ENCODE peak calls at places on chromosomes 3 and 15, in five cellular contexts. B is mammary epithelial cell, X is mesendoderm, A is GM12878, U is PC-3. F is an unnamed sample.

GRCh38 chr15:73941449-73941848 is 15.2 kb downstream of the LOXL1 start:
- DNase-seq in X (peak; percentile 64), U (no peak), A (no peak), B (no peak), F (no peak)

GRCh38 chr3:169454823-169455222 is 208.7 kb downstream of the MECOM start:
- DNase-seq in A (no peak), U (peak; percentile 82), B (peak; percentile 97), X (no peak), F (peak; percentile 50)

GRCh38 chr3:179091113-179091512 is 19.5 kb upstream of the ZMAT3 start:
- DNase-seq in A (no peak), X (no peak), U (no peak), B (no peak), F (peak; percentile 49)

GRCh38 chr15:25860885-25861866 is 2.0 kb downstream of the ATP10A start:
- DNase-seq in A (no peak), X (no peak), B (no peak), U (no peak), F (no peak)

GRCh38 chr15:74648051-74648622 is 32.5 kb downstream of the CLK3 start:
- DNase-seq in A (no peak), X (no peak), U (no peak), B (no peak), F (no peak)

GRCh38 chr15:72846027-72846426 is 62.5 kb upstream of the ADPGK start:
- DNase-seq in U (no peak), B (no peak), A (no peak), X (no peak), F (peak; percentile 17)

GRCh38 chr3:4945318-4945717 is 33.9 kb upstream of the BHLHE40 start:
- DNase-seq in A (no peak), X (no peak), U (no peak), B (no peak), F (no peak)

GRCh38 chr15:78788261-78788660 is 23.0 kb downstream of the ADAMTS7 start:
- DNase-seq in A (no peak), X (no peak), U (no peak), B (no peak), F (no peak)

GRCh38 chr3:15324335-15324734 is 8.1 kb downstream of the SH3BP5 start:
- DNase-seq in A (no peak), B (no peak), X (peak; percentile 37), U (no peak), F (peak; percentile 33)

GRCh38 chr3:136789976-136790375 is 28.9 kb upstream of the SLC35G2 start:
- DNase-seq in A (no peak), B (no peak), X (peak; percentile 25), U (no peak), F (no peak)

GRCh38 chr3:30689202-30689641 is 82.8 kb downstream of the TGFBR2 start:
- DNase-seq in X (no peak), U (peak; percentile 93), A (no peak), B (peak; percentile 69), F (peak; percentile 63)

GRCh38 chr15:94327356-94327936 is 96.1 kb downstream of the MCTP2 start:
- DNase-seq in X (peak; percentile 36), A (no peak), B (peak; percentile 21), U (peak; percentile 55), F (peak; percentile 78)

GRCh38 chr3:143668385-143668784 is 179.9 kb downstream of the SLC9A9 start:
- DNase-seq in A (no peak), B (no peak), U (no peak), X (no peak), F (no peak)

GRCh38 chr3:46866720-46867549 is 3.7 kb upstream of the MYL3 start:
- DNase-seq in A (no peak), U (peak; percentile 74), X (peak; percentile 50), B (peak; percentile 22), F (peak; percentile 89)

GRCh38 chr3:62876064-62876463 is 848 bp upstream of the CADPS start:
- DNase-seq in U (peak; percentile 21), B (peak; percentile 39), X (peak; percentile 90), A (no peak), F (peak; percentile 27)

GRCh38 chr15:39597751-39598185 is 16.9 kb downstream of the THBS1 start:
- DNase-seq in U (peak; percentile 31), B (peak; percentile 74), X (no peak), A (no peak), F (peak; percentile 81)

GRCh38 chr3:104715972-104716371 is 650.7 kb upstream of the ALCAM start:
- DNase-seq in U (no peak), X (no peak), B (no peak), A (no peak), F (no peak)

GRCh38 chr3:126472277-126473006 is 3.2 kb downstream of the ZXDC start:
- DNase-seq in A (peak; percentile 21), U (peak; percentile 39), B (peak; percentile 95), X (peak; percentile 82), F (peak; percentile 51)

GRCh38 chr3:166274342-166274741 is 437.1 kb upstream of the BCHE start:
- DNase-seq in A (no peak), B (no peak), U (peak; percentile 79), X (no peak), F (peak; percentile 52)

GRCh38 chr15:86163771-86164170 is 84.1 kb downstream of the AGBL1 start:
- DNase-seq in X (no peak), A (no peak), B (no peak), U (no peak), F (no peak)

GRCh38 chr3:186519021-186519658 is 25.0 kb downstream of the CRYGS start:
- DNase-seq in A (peak; percentile 81), B (no peak), U (no peak), X (no peak), F (no peak)

GRCh38 chr15:68987120-68987519 is 27.4 kb upstream of the NOX5 start:
- DNase-seq in X (no peak), B (no peak), U (no peak), A (no peak), F (no peak)

GRCh38 chr3:8942115-8942514 is 21.2 kb downstream of the RAD18 start:
- DNase-seq in X (no peak), B (no peak), U (no peak), A (no peak), F (no peak)

GRCh38 chr3:136247436-136247835 is 2.7 kb upstream of the PCCB start:
- DNase-seq in A (no peak), U (no peak), X (peak; percentile 43), B (no peak), F (no peak)

DNA sequence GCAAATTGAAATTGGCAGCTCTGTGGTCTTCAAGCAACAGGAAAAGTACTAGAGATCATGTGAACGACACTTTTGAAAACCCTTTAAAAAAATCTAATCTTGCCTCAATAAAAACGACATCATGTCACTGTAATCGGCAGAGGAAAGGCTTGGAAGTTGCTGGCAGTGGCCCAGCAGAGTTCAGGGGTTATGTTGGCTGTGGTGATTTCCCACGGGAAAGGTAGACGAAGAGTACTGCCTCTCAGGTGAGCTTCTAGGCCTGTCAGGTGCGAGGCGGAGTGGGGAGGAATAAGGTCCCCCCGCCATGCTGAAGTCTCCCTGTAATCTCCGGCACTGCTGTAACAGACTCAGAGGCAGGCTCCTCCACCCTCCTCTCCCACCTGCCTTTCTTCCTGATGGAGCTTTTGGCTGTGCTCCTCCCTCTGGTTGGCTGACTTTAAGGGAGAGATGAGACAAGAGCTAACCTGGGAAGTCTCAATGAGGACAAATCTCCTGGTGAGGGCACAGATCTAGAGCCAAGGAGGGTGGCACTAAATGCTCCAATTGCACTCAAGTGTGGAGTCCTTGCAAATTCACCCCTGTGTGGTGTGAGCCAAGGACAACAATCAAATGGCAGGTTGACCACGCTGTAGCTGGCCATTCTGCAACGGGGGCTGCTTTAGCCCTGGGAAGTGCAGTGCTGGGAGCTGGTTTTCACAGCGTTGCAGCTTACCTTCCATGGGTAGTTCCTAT is 18.7 kb upstream of the HES1 start:
- DNase-seq in X (no peak), U (no peak), A (no peak), B (no peak), F (no peak)
- H3K27me3 ChIP-seq in X (no peaks in the 10 kb centered on the region), U (no peaks in the 10 kb centered on the region), A (no peaks in the 10 kb centered on the region), B (no peaks in the 10 kb centered on the region), F (peaks cover 48% of the 10 kb centered on the region)

GRCh38 chr3:10217359-10217758 is 30.9 kb upstream of the TATDN2 start:
- DNase-seq in U (no peak), X (no peak), A (no peak), B (no peak), F (no peak)
- H3K9ac ChIP-seq in U (no peak overlapping the region), X (no peak overlapping the region), A (no peak overlapping the region), B (no peak overlapping the region), F (no peak overlapping the region)

DNA sequence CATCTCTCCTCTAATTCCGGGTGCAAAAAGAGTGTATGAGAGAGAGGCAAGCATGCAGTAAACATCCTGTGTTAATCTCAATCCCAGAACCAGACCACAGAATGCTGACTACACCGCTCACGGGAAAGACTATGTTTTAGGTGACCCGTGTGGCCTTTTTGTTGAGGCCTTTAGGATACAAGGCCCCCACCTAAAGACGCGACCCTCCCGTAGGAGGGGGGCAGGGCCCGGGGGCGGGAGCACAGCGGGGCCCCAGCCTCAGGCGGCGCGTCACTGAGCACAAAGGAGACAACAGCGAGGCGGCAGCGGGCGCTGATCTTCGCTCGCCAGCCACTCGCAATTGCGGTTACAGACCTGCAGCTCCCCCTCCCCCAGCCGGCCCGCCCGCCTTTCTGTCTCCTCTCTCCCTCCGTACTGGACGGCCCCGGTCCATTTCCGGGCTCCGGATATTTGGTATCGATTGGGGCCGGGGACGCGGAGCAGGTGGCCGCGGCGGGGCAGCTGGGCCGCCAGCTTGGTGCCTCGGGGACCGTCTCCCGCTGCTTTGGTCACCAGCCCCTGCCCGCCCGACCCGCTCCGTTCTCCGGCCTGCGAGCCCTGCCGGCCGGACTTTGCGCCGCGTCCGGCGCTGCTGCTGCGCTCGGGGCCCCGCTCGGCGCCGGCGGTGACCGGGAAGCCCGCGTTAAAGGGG is at the start of gene CCDC50:
- DNase-seq in X (peak; percentile 90), A (no peak), B (peak; percentile 73), U (peak; percentile 72), F (peak; percentile 88)
- H3K4me1 ChIP-seq in X (peaks cover 10% of the 10 kb centered on the region), A (peaks cover 15% of the 10 kb centered on the region), B (peaks cover 13% of the 10 kb centered on the region), U (peaks cover 39% of the 10 kb centered on the region), F (peaks cover 35% of the 10 kb centered on the region)

GRCh38 chr15:66922608-66923007 is 142.8 kb upstream of the SMAD3 start:
- DNase-seq in U (no peak), X (no peak), A (no peak), B (no peak), F (no peak)

GRCh38 chr15:66919421-66919820 is 146.0 kb upstream of the SMAD3 start:
- DNase-seq in B (no peak), A (no peak), U (no peak), X (no peak), F (no peak)

GRCh38 chr15:66923438-66923881 is 141.9 kb upstream of the SMAD3 start:
- DNase-seq in X (peak; percentile 90), A (no peak), U (peak; percentile 48), B (no peak), F (no peak)

GRCh38 chr15:66921319-66921718 is 144.1 kb upstream of the SMAD3 start:
- DNase-seq in A (no peak), X (no peak), U (no peak), B (no peak), F (no peak)

DNA sequence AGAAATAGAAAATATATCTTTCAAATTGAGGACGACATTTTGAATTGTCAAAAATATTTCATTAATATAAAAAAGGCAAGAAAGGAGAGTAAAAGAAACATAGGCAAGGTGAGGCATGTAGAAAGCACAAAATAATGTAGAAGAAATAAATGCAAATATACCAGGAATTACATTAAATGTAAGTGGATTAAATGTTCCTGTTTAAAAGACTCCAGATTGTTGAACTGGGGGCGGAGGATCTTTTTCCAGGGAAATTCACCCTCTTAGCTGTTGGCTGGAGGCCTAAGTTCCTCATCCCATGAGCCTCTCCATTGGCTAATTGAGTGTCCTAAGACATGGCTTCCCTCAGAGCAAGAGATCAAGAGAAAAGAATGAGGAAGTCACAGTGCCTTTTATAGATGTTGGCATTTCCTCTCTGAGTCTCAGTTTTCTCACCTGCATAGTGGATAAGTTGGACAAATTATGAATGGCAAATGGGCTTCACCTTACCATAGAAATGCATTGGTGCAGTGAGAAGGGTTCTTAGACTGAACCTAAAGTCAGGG is 147.4 kb upstream of the SMAD3 start:
- DNase-seq in X (no peak), B (no peak), A (no peak), U (no peak), F (no peak)
- H3K27me3 ChIP-seq in X (no peaks in the 10 kb centered on the region), B (no peaks in the 10 kb centered on the region), A (no peaks in the 10 kb centered on the region), U (no peaks in the 10 kb centered on the region), F (no peaks in the 10 kb centered on the region)